ENCODE peak calls at places on chromosomes 5 and 9, in six cellular contexts. One of them, this sample, is unnamed.

GRCh38 chr9:3200331-3200774 is 325.4 kb downstream of the RFX3 start:
- DNase-seq in H9: no peak
- DNase-seq in IMR-90: peak; percentile 80
- DNase-seq in H1: no peak
- DNase-seq in trophoblast cell: no peak
- DNase-seq in neuronal stem cell: no peak
- DNase-seq in this sample: peak; percentile 46

GRCh38 chr9:98860871-98861293 is 53.4 kb downstream of the GALNT12 start:
- DNase-seq in trophoblast cell: peak; percentile 28
- DNase-seq in neuronal stem cell: peak; percentile 18
- DNase-seq in H9: no peak
- DNase-seq in H1: no peak
- DNase-seq in IMR-90: peak; percentile 95
- DNase-seq in this sample: peak; percentile 88

GRCh38 chr5:75536147-75536546 is 24.5 kb downstream of the POLK start:
- DNase-seq in trophoblast cell: no peak
- DNase-seq in neuronal stem cell: no peak
- DNase-seq in IMR-90: no peak
- DNase-seq in H9: no peak
- DNase-seq in H1: no peak
- DNase-seq in this sample: no peak

GRCh38 chr9:126721531-126722098 is 83.2 kb upstream of the ZBTB43 start:
- DNase-seq in H1: no peak
- DNase-seq in IMR-90: no peak
- DNase-seq in H9: no peak
- DNase-seq in trophoblast cell: no peak
- DNase-seq in neuronal stem cell: no peak
- DNase-seq in this sample: no peak

GRCh38 chr5:95984287-95984938 is 22.8 kb upstream of the ELL2 start:
- DNase-seq in IMR-90: peak; percentile 61
- DNase-seq in neuronal stem cell: no peak
- DNase-seq in trophoblast cell: no peak
- DNase-seq in H1: no peak
- DNase-seq in H9: no peak
- DNase-seq in this sample: peak; percentile 58

GRCh38 chr9:120366646-120367019 is 213.3 kb downstream of the CDK5RAP2 start:
- DNase-seq in H1: peak; percentile 19
- DNase-seq in IMR-90: peak; percentile 91
- DNase-seq in neuronal stem cell: no peak
- DNase-seq in H9: peak; percentile 70
- DNase-seq in trophoblast cell: peak; percentile 23
- DNase-seq in this sample: peak; percentile 86

GRCh38 chr5:168291281-168291960 is at the start of gene WWC1:
- DNase-seq in trophoblast cell: peak; percentile 91
- DNase-seq in H9: peak; percentile 91
- DNase-seq in IMR-90: peak; percentile 26
- DNase-seq in neuronal stem cell: no peak
- DNase-seq in H1: no peak
- DNase-seq in this sample: peak; percentile 41

GRCh38 chr9:16031486-16031885 is 478.6 kb downstream of the CCDC171 start:
- DNase-seq in H9: no peak
- DNase-seq in trophoblast cell: no peak
- DNase-seq in IMR-90: no peak
- DNase-seq in H1: no peak
- DNase-seq in neuronal stem cell: no peak
- DNase-seq in this sample: no peak

GRCh38 chr9:118961857-118962256 is 407.4 kb downstream of the BRINP1 start:
- DNase-seq in IMR-90: peak; percentile 8
- DNase-seq in neuronal stem cell: peak; percentile 61
- DNase-seq in trophoblast cell: peak; percentile 1
- DNase-seq in H1: peak; percentile 2
- DNase-seq in H9: peak; percentile 27
- DNase-seq in this sample: peak; percentile 81

GRCh38 chr5:36079200-36079761 is 12.6 kb upstream of the UGT3A2 start:
- DNase-seq in neuronal stem cell: peak; percentile 33
- DNase-seq in trophoblast cell: peak; percentile 44
- DNase-seq in H9: peak; percentile 85
- DNase-seq in IMR-90: peak; percentile 44
- DNase-seq in H1: peak; percentile 47
- DNase-seq in this sample: peak; percentile 51

GRCh38 chr5:6837519-6838110 is 124.4 kb downstream of the TENT4A start:
- DNase-seq in trophoblast cell: no peak
- DNase-seq in H9: no peak
- DNase-seq in neuronal stem cell: no peak
- DNase-seq in H1: peak; percentile 27
- DNase-seq in IMR-90: no peak
- DNase-seq in this sample: no peak

GRCh38 chr5:5014836-5015235 is 125.3 kb upstream of the ADAMTS16 start:
- DNase-seq in H1: no peak
- DNase-seq in neuronal stem cell: peak; percentile 57
- DNase-seq in IMR-90: no peak
- DNase-seq in H9: no peak
- DNase-seq in trophoblast cell: no peak
- DNase-seq in this sample: no peak

GRCh38 chr9:100111235-100111634 is 12.2 kb downstream of the INVS start:
- DNase-seq in H9: no peak
- DNase-seq in neuronal stem cell: no peak
- DNase-seq in IMR-90: peak; percentile 98
- DNase-seq in trophoblast cell: no peak
- DNase-seq in H1: no peak
- DNase-seq in this sample: peak; percentile 92

GRCh38 chr5:125604104-125604503 is 819.1 kb upstream of the GRAMD2B start:
- DNase-seq in H1: no peak
- DNase-seq in trophoblast cell: no peak
- DNase-seq in H9: no peak
- DNase-seq in neuronal stem cell: no peak
- DNase-seq in IMR-90: peak; percentile 38
- DNase-seq in this sample: peak; percentile 44

GRCh38 chr5:107484261-107484660 is 186.5 kb downstream of the EFNA5 start:
- DNase-seq in H1: no peak
- DNase-seq in H9: no peak
- DNase-seq in neuronal stem cell: no peak
- DNase-seq in IMR-90: no peak
- DNase-seq in trophoblast cell: no peak
- DNase-seq in this sample: no peak

GRCh38 chr5:103522586-103522985 is 40.0 kb downstream of the NUDT12 start:
- DNase-seq in neuronal stem cell: no peak
- DNase-seq in H1: no peak
- DNase-seq in IMR-90: no peak
- DNase-seq in H9: no peak
- DNase-seq in trophoblast cell: no peak
- DNase-seq in this sample: peak; percentile 25

GRCh38 chr9:19903076-19903475 is 114.2 kb upstream of the SLC24A2 start:
- DNase-seq in trophoblast cell: no peak
- DNase-seq in H1: no peak
- DNase-seq in H9: no peak
- DNase-seq in neuronal stem cell: no peak
- DNase-seq in IMR-90: no peak
- DNase-seq in this sample: no peak

GRCh38 chr9:134427153-134427782 is 101.0 kb downstream of the RXRA start:
- DNase-seq in neuronal stem cell: no peak
- DNase-seq in IMR-90: no peak
- DNase-seq in H9: no peak
- DNase-seq in trophoblast cell: no peak
- DNase-seq in H1: no peak
- DNase-seq in this sample: no peak

GRCh38 chr9:134307223-134307600 is 19.0 kb upstream of the RXRA start:
- DNase-seq in neuronal stem cell: no peak
- DNase-seq in IMR-90: no peak
- DNase-seq in trophoblast cell: no peak
- DNase-seq in H9: no peak
- DNase-seq in H1: no peak
- DNase-seq in this sample: no peak

GRCh38 chr5:177557041-177557647 is 2.8 kb upstream of the FAM193B start:
- DNase-seq in IMR-90: no peak
- DNase-seq in trophoblast cell: no peak
- DNase-seq in H9: no peak
- DNase-seq in H1: no peak
- DNase-seq in neuronal stem cell: no peak
- DNase-seq in this sample: no peak

GRCh38 chr5:168364738-168365550 is 73.5 kb downstream of the WWC1 start:
- DNase-seq in IMR-90: peak; percentile 63
- DNase-seq in neuronal stem cell: no peak
- DNase-seq in H9: peak; percentile 65
- DNase-seq in H1: no peak
- DNase-seq in trophoblast cell: peak; percentile 97
- DNase-seq in this sample: peak; percentile 39

GRCh38 chr9:75892168-75892901 is 1.9 kb downstream of the PCSK5 start:
- DNase-seq in IMR-90: no peak
- DNase-seq in trophoblast cell: no peak
- DNase-seq in H1: no peak
- DNase-seq in H9: peak; percentile 61
- DNase-seq in neuronal stem cell: no peak
- DNase-seq in this sample: peak; percentile 14

GRCh38 chr5:129541648-129542251 is 81.7 kb downstream of the ADAMTS19 start:
- DNase-seq in neuronal stem cell: no peak
- DNase-seq in IMR-90: peak; percentile 9
- DNase-seq in H1: no peak
- DNase-seq in trophoblast cell: no peak
- DNase-seq in H9: no peak
- DNase-seq in this sample: peak; percentile 22

GRCh38 chr9:33265211-33265885 is 499 bp downstream of the CHMP5 start:
- DNase-seq in IMR-90: no peak
- DNase-seq in trophoblast cell: no peak
- DNase-seq in H1: no peak
- DNase-seq in H9: no peak
- DNase-seq in neuronal stem cell: no peak
- DNase-seq in this sample: peak; percentile 40

DNA sequence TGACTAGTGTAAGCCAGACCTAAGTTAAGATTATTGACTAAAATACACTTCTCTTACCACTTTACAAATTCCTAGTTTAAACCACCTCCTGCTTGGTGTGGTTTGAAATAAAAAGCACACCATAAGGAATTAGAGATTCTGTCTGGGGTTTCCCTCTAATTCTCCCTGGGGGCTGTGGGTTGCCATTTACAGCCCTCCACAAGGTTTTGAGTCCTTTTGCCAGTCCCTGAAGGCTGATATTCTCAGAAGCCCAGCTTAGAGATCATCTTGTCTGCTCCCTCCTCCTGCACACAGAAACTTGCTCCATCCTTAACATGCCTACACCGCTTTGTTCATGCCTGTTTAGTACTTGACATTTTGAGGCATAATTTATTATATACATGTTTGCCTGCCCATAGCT is 7.2 kb upstream of the LMNB1 start:
- DNase-seq in H9: no peak
- DNase-seq in H1: no peak
- DNase-seq in neuronal stem cell: no peak
- DNase-seq in IMR-90: no peak
- DNase-seq in trophoblast cell: no peak
- DNase-seq in this sample: no peak
- H3K27me3 ChIP-seq in H9: no peaks in the 10 kb centered on the region
- H3K27me3 ChIP-seq in H1: no peaks in the 10 kb centered on the region
- H3K27me3 ChIP-seq in neuronal stem cell: no peaks in the 10 kb centered on the region
- H3K27me3 ChIP-seq in IMR-90: no peaks in the 10 kb centered on the region
- H3K27me3 ChIP-seq in trophoblast cell: no peaks in the 10 kb centered on the region
- H3K27me3 ChIP-seq in this sample: no peaks in the 10 kb centered on the region

GRCh38 chr9:72232778-72233177 is 83.5 kb downstream of the GDA start:
- DNase-seq in H9: no peak
- DNase-seq in IMR-90: no peak
- DNase-seq in trophoblast cell: no peak
- DNase-seq in H1: no peak
- DNase-seq in neuronal stem cell: no peak
- DNase-seq in this sample: no peak
- H3K14ac ChIP-seq in H9: no peak overlapping the region
- H3K14ac ChIP-seq in IMR-90: no peak overlapping the region
- H3K14ac ChIP-seq in trophoblast cell: no peak overlapping the region
- H3K14ac ChIP-seq in H1: no peak overlapping the region
- H3K14ac ChIP-seq in neuronal stem cell: no peak overlapping the region
- H3K14ac ChIP-seq in this sample: no peak overlapping the region

GRCh38 chr5:73981696-73982095 is 355.7 kb downstream of the ARHGEF28 start:
- DNase-seq in H1: no peak
- DNase-seq in trophoblast cell: no peak
- DNase-seq in neuronal stem cell: no peak
- DNase-seq in H9: no peak
- DNase-seq in IMR-90: no peak
- DNase-seq in this sample: no peak
- H3K27me3 ChIP-seq in H1: no peaks in the 10 kb centered on the region
- H3K27me3 ChIP-seq in trophoblast cell: no peaks in the 10 kb centered on the region
- H3K27me3 ChIP-seq in neuronal stem cell: peaks cover 2% of the 10 kb centered on the region
- H3K27me3 ChIP-seq in H9: no peaks in the 10 kb centered on the region
- H3K27me3 ChIP-seq in IMR-90: peaks cover 40% of the 10 kb centered on the region
- H3K27me3 ChIP-seq in this sample: peaks cover 10% of the 10 kb centered on the region

GRCh38 chr9:8539681-8540197 is 740.2 kb upstream of the DMAC1 start:
- DNase-seq in trophoblast cell: no peak
- DNase-seq in H1: no peak
- DNase-seq in IMR-90: no peak
- DNase-seq in H9: no peak
- DNase-seq in neuronal stem cell: no peak
- DNase-seq in this sample: no peak

GRCh38 chr9:8542537-8542936 is 743.0 kb upstream of the DMAC1 start:
- DNase-seq in trophoblast cell: no peak
- DNase-seq in IMR-90: no peak
- DNase-seq in neuronal stem cell: no peak
- DNase-seq in H9: no peak
- DNase-seq in H1: no peak
- DNase-seq in this sample: no peak
- H3K14ac ChIP-seq in trophoblast cell: no peak overlapping the region
- H3K14ac ChIP-seq in IMR-90: no peak overlapping the region
- H3K14ac ChIP-seq in neuronal stem cell: no peak overlapping the region
- H3K14ac ChIP-seq in H9: no peak overlapping the region
- H3K14ac ChIP-seq in H1: no peak overlapping the region
- H3K14ac ChIP-seq in this sample: no peak overlapping the region

This sample was measured in mesenchymal stem cell.